ENCODE peak calls at places on chromosomes 4 and X, in six cellular contexts. V is stimulated activated CD4-positive, alpha-beta T cell treated with anti-CD3 and anti-CD28 coated beads, Interleukin-1b, Interleukin-23, amount 100 ng/mL, for 1 hour; U is hepatocyte; N is NCI-H2081; Y is MCF 10A; F is AG08395. G is an unnamed sample.

GRCh38 chr4:138113819-138114415 is 128.2 kb downstream of the SLC7A11 start:
- DNase-seq in V (no peak), U (no peak), N (no peak), Y (peak; percentile 58), F (peak; percentile 36), G (no peak)

GRCh38 chr4:153537493-153537960 is 71.4 kb downstream of the TMEM131L start:
- DNase-seq in V (no peak), U (no peak), N (no peak), Y (no peak), F (no peak), G (no peak)

GRCh38 chrX:29666361-29666760 is 549.0 kb upstream of the MAGEB2 start:
- DNase-seq in V (no peak), U (no peak), N (no peak), Y (no peak), F (peak; percentile 8), G (no peak)

GRCh38 chr4:83054928-83055327 is 19.9 kb downstream of the COPS4 start:
- DNase-seq in V (no peak), U (no peak), N (no peak), Y (peak; percentile 45), F (peak; percentile 7), G (no peak)

GRCh38 chr4:152301381-152301780 is 234.5 kb downstream of the FBXW7 start:
- DNase-seq in V (no peak), U (no peak), N (no peak), Y (no peak), F (no peak), G (no peak)

GRCh38 chr4:105147226-105148151 is 813 bp downstream of the TET2 start:
- DNase-seq in V (no peak), U (peak; percentile 48), N (peak; percentile 29), Y (peak; percentile 51), F (peak; percentile 14), G (peak; percentile 36)

GRCh38 chrX:110086916-110087484 is 84.1 kb downstream of the TMEM164 start:
- DNase-seq in V (no peak), U (peak; percentile 64), N (no peak), Y (peak; percentile 87), F (peak; percentile 65), G (no peak)

GRCh38 chr4:126560794-126561193 is 1072.0 kb upstream of the INTU start:
- DNase-seq in V (no peak), U (no peak), N (no peak), Y (no peak), F (no peak), G (no peak)

GRCh38 chr4:167831853-167832252 is 260.5 kb upstream of the ANXA10 start:
- DNase-seq in V (no peak), U (no peak), N (no peak), Y (no peak), F (no peak), G (no peak)

GRCh38 chr4:124044867-124045266 is 648.3 kb downstream of the SPRY1 start:
- DNase-seq in V (no peak), U (no peak), N (no peak), Y (no peak), F (no peak), G (no peak)

GRCh38 chr4:177485528-177485927 is 43.3 kb upstream of the AGA start:
- DNase-seq in V (no peak), U (no peak), N (no peak), Y (no peak), F (no peak), G (no peak)

G was measured in NCI-H446.